ENCODE peak calls at places on chromosome 6, in nine cellular contexts. B is psoas muscle, N is A549, R is epithelial cell of esophagus, H is tibial artery, A is HepG2, O is heart right ventricle, Q is tibial nerve, D is spleen. S is an unnamed sample.

GRCh38 chr6:17165383-17165782 is 63.5 kb downstream of the STMND1 start:
- DNase-seq in A (no peak), H (no peak), O (no peak), D (no peak), Q (no peak), B (no peak), R (no peak), N (no peak), S (peak)

GRCh38 chr6:20427856-20428255 is 26.2 kb downstream of the E2F3 start:
- DNase-seq in A (peak), D (no peak), N (no peak), O (no peak), R (no peak), B (no peak), H (no peak), Q (no peak), S (no peak)

GRCh38 chr6:144215402-144215931 is 65.2 kb downstream of the STX11 start:
- DNase-seq in Q (peak), R (peak), N (peak), B (peak), O (peak), D (peak), A (peak), H (peak), S (peak)

GRCh38 chr6:139834232-139834631 is 459.8 kb upstream of the CITED2 start:
- DNase-seq in O (no peak), N (no peak), A (no peak), R (no peak), B (no peak), H (no peak), Q (no peak), D (no peak), S (peak)

GRCh38 chr6:170254315-170255213 is 36.3 kb downstream of the DLL1 start:
- DNase-seq in B (no peak), R (no peak), N (no peak), A (no peak), Q (no peak), H (no peak), D (no peak), O (no peak), S (no peak)

GRCh38 chr6:1498491-1499113 is 109.2 kb downstream of the FOXF2 start:
- DNase-seq in A (peak), O (no peak), B (no peak), Q (no peak), H (no peak), N (no peak), D (no peak), R (no peak), S (no peak)

GRCh38 chr6:145669627-145670034 is 65.7 kb downstream of the EPM2A start:
- DNase-seq in A (no peak), H (no peak), Q (no peak), N (no peak), D (no peak), R (peak), O (no peak), B (no peak), S (peak)

GRCh38 chr6:132907915-132908314 is 93.5 kb downstream of the RPS12 start:
- DNase-seq in O (no peak), R (peak), Q (no peak), A (no peak), B (no peak), N (no peak), H (no peak), D (no peak), S (peak)

GRCh38 chr6:56841751-56842150 is 113.2 kb upstream of the BEND6 start:
- DNase-seq in R (no peak), B (no peak), H (no peak), Q (no peak), D (no peak), N (no peak), A (no peak), O (no peak), S (no peak)

GRCh38 chr6:168956884-168957730 is 296.5 kb downstream of the THBS2 start:
- DNase-seq in H (peak), N (peak), O (peak), A (peak), D (peak), Q (peak), R (peak), B (peak), S (peak)

GRCh38 chr6:115310156-115310555 is 750.5 kb downstream of the FRK start:
- DNase-seq in H (no peak), B (no peak), D (no peak), Q (no peak), O (no peak), A (no peak), R (no peak), N (no peak), S (no peak)

GRCh38 chr6:156526081-156526480 is 251.1 kb upstream of the ARID1B start:
- DNase-seq in Q (no peak), B (no peak), H (no peak), D (no peak), A (no peak), O (no peak), R (no peak), N (no peak), S (no peak)

GRCh38 chr6:112282217-112282616 is 27.9 kb upstream of the LAMA4 start:
- DNase-seq in D (no peak), R (peak), B (peak), A (no peak), O (peak), Q (peak), N (no peak), H (peak), S (peak)

GRCh38 chr6:133923938-133924593 is 29.0 kb upstream of the TBPL1 start:
- DNase-seq in B (peak), O (no peak), R (peak), N (peak), D (no peak), A (peak), Q (peak), H (peak), S (peak)

GRCh38 chr6:129969064-129969463 is 49.3 kb upstream of the L3MBTL3 start:
- DNase-seq in D (no peak), R (no peak), H (no peak), O (no peak), B (no peak), A (no peak), Q (no peak), N (no peak), S (no peak)

GRCh38 chr6:107821591-107821990 is 2.5 kb downstream of the SCML4 start:
- DNase-seq in N (no peak), R (no peak), D (no peak), B (no peak), H (no peak), O (no peak), A (no peak), Q (no peak), S (no peak)

GRCh38 chr6:170268216-170269129 is 22.4 kb downstream of the DLL1 start:
- DNase-seq in B (peak), Q (no peak), N (no peak), D (no peak), H (no peak), R (no peak), O (no peak), A (no peak), S (no peak)

GRCh38 chr6:46510656-46511055 is 19.4 kb upstream of the RCAN2 start:
- DNase-seq in H (peak), O (no peak), A (no peak), D (no peak), Q (peak), N (no peak), R (no peak), B (no peak), S (peak)

GRCh38 chr6:11675610-11676009 is 103.0 kb downstream of the ADTRP start:
- DNase-seq in Q (no peak), H (no peak), D (no peak), N (no peak), O (no peak), B (no peak), A (no peak), R (no peak), S (no peak)

GRCh38 chr6:79946242-79946641 is 1.1 kb downstream of the ELOVL4 start:
- DNase-seq in B (no peak), N (peak), R (peak), D (no peak), O (no peak), Q (no peak), A (peak), H (no peak), S (peak)

GRCh38 chr6:89605861-89606260 is 32.7 kb downstream of the LYRM2 start:
- DNase-seq in R (no peak), N (no peak), A (no peak), O (no peak), Q (no peak), B (no peak), H (no peak), D (no peak), S (no peak)

GRCh38 chr6:19554356-19555225 is 282.6 kb upstream of the ID4 start:
- DNase-seq in Q (no peak), D (no peak), A (no peak), N (no peak), O (no peak), H (no peak), R (no peak), B (no peak), S (peak)

GRCh38 chr6:106309766-106310373 is 15.7 kb downstream of the ATG5 start:
- DNase-seq in O (no peak), A (peak), H (no peak), Q (no peak), N (no peak), B (no peak), D (no peak), R (peak), S (peak)

GRCh38 chr6:45650527-45651135 is 272.9 kb upstream of the SUPT3H start:
- DNase-seq in O (no peak), B (no peak), R (peak), N (peak), H (no peak), Q (no peak), A (no peak), D (no peak), S (peak)

GRCh38 chr6:43771858-43772570 is 2.0 kb downstream of the VEGFA start:
- DNase-seq in H (peak), D (peak), A (peak), N (peak), R (peak), O (peak), B (peak), Q (peak), S (peak)

GRCh38 chr6:25995507-25995906 is 32.9 kb downstream of the TRIM38 start:
- DNase-seq in Q (no peak), N (no peak), O (no peak), D (no peak), R (no peak), A (no peak), H (no peak), B (no peak), S (no peak)

GRCh38 chr6:1247894-1248293 is 64.0 kb upstream of the FOXQ1 start:
- DNase-seq in N (no peak), B (no peak), D (no peak), A (no peak), Q (no peak), H (no peak), R (no peak), O (no peak), S (no peak)

GRCh38 chr6:4879724-4880372 is 103.6 kb downstream of the CDYL start:
- DNase-seq in B (no peak), D (no peak), O (no peak), H (no peak), N (no peak), R (no peak), A (no peak), Q (no peak), S (no peak)

GRCh38 chr6:143200035-143200770 is 139.5 kb downstream of the AIG1 start:
- DNase-seq in Q (no peak), R (no peak), D (no peak), A (no peak), O (no peak), H (no peak), B (no peak), N (no peak), S (no peak)

GRCh38 chr6:149306967-149307366 is 10.5 kb upstream of the TAB2 start:
- DNase-seq in A (no peak), R (peak), Q (no peak), N (no peak), B (no peak), H (no peak), D (no peak), O (no peak), S (peak)

GRCh38 chr6:29568021-29568420 is 8.5 kb upstream of the UBD start:
- DNase-seq in H (no peak), O (no peak), R (no peak), B (no peak), A (no peak), N (no peak), D (no peak), Q (no peak), S (peak)

GRCh38 chr6:72825265-72825918 is 203.5 kb downstream of the KCNQ5 start:
- DNase-seq in O (no peak), Q (no peak), R (peak), D (no peak), H (no peak), A (no peak), N (no peak), B (no peak), S (peak)

GRCh38 chr6:63543982-63544381 is 28.3 kb upstream of the LOC128125822 start:
- DNase-seq in N (no peak), B (no peak), O (no peak), R (no peak), D (no peak), Q (no peak), H (no peak), A (no peak), S (peak)

DNA sequence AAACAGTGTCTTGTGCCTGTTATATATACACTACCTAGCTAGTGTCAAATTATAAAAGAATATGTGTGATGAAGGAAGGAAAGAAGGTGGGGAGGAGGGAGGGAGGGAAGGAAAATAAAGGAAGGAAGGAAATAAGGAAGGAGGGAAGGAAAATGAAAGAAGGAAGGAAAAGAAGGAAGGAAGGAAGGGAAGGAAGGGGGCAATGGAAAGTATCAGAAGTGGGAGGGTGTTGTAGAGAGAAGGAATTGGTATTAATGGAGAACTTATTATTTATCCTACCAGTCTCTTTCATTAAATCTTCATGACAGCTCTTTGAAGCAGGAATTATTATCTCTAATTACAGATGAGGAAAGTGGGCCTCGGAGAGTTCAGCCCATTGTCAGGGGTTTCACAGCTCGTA is 202.4 kb downstream of the SAMD5 start:
- DNase-seq in D (no peak), A (no peak), Q (no peak), N (no peak), H (no peak), O (no peak), B (no peak), R (no peak), S (no peak)
- H3K4me3 ChIP-seq in D (no peak), A (no peak), Q (no peak), N (no peak), H (no peak), O (no peak), B (no peak), R (no peak), S (no peak)

GRCh38 chr6:52087498-52087999 is at the start of gene PKHD1:
- DNase-seq in D (no peak), H (no peak), N (peak), B (no peak), A (peak), O (no peak), R (peak), Q (no peak), S (peak)
- TF ChIP-seq CTCF in D (peak), H (no peak), N (peak), B (peak), A (peak), O (no peak), R (peak), Q (no peak), S (peak)

GRCh38 chr6:137869781-137870180 is 2.7 kb downstream of the TNFAIP3 start:
- DNase-seq in O (no peak), N (no peak), R (peak), H (no peak), A (no peak), D (no peak), Q (no peak), B (no peak), S (no peak)

GRCh38 chr6:137872071-137872470 is 5.0 kb downstream of the TNFAIP3 start:
- DNase-seq in R (peak), B (no peak), Q (no peak), A (no peak), O (no peak), D (no peak), H (no peak), N (no peak), S (no peak)

GRCh38 chr6:137870744-137871247 is 3.7 kb downstream of the TNFAIP3 start:
- DNase-seq in H (no peak), A (peak), Q (no peak), O (no peak), R (peak), D (no peak), N (no peak), B (no peak), S (no peak)

GRCh38 chr6:137870286-137870685 is 3.2 kb downstream of the TNFAIP3 start:
- DNase-seq in A (no peak), O (no peak), N (no peak), Q (no peak), H (no peak), B (no peak), D (no peak), R (peak), S (no peak)

GRCh38 chr6:137871299-137871698 is 4.2 kb downstream of the TNFAIP3 start:
- DNase-seq in B (no peak), H (no peak), D (peak), Q (no peak), O (no peak), A (no peak), N (no peak), R (peak), S (no peak)
- H3K4me3 ChIP-seq in B (peak), H (peak), D (peak), Q (peak), O (no peak), A (peak), N (no peak), R (peak), S (no peak)

GRCh38 chr6:120378582-120379220 is 955.6 kb downstream of the TBC1D32 start:
- DNase-seq in H (no peak), O (no peak), N (peak), A (peak), D (no peak), B (no peak), Q (no peak), R (peak), S (peak)
- TF ChIP-seq CTCF in H (no peak), O (peak), N (peak), A (peak), D (peak), B (no peak), Q (no peak), R (peak), S (peak)

GRCh38 chr6:166655713-166656265 is 28.7 kb upstream of the RPS6KA2 start:
- DNase-seq in H (no peak), A (no peak), Q (no peak), O (no peak), B (no peak), R (no peak), N (no peak), D (no peak), S (no peak)
- H3K4me3 ChIP-seq in H (no peak), A (no peak), Q (no peak), O (no peak), B (no peak), R (no peak), N (no peak), D (no peak), S (no peak)

GRCh38 chr6:3258201-3258600 is 546 bp upstream of the PSMG4 start:
- DNase-seq in H (no peak), Q (no peak), O (no peak), A (no peak), D (no peak), N (no peak), R (no peak), B (no peak), S (no peak)

GRCh38 chr6:3260296-3260695 is 1.5 kb downstream of the PSMG4 start:
- DNase-seq in H (no peak), O (no peak), N (no peak), B (no peak), R (no peak), Q (no peak), A (no peak), D (no peak), S (no peak)

GRCh38 chr6:3258720-3259490 is at the start of gene PSMG4:
- DNase-seq in H (peak), N (peak), B (peak), Q (peak), O (peak), A (peak), D (peak), R (peak), S (peak)

GRCh38 chr6:3260772-3261517 is 2.2 kb downstream of the PSMG4 start:
- DNase-seq in Q (no peak), B (no peak), O (no peak), D (no peak), H (no peak), N (no peak), A (no peak), R (no peak), S (no peak)

GRCh38 chr6:3259491-3259958 is 778 bp downstream of the PSMG4 start:
- DNase-seq in B (no peak), D (peak), H (no peak), Q (no peak), O (peak), A (peak), R (peak), N (peak), S (peak)
- TF ChIP-seq CTCF in B (no peak), D (no peak), H (no peak), Q (no peak), O (no peak), A (no peak), R (peak), N (no peak), S (no peak)

S was measured in fibroblast of villous mesenchyme.